ENCODE peak calls at places on chromosome 4, in six cellular contexts. H is neural progenitor cell, N is psoas muscle, C is dorsolateral prefrontal cortex, Y is progenitor cell of endocrine pancreas, B is ovary. J is an unnamed sample.

GRCh38 chr4:55447108-55447708 is 51.5 kb downstream of the TMEM165 start:
- DNase-seq in H (no peak), N (no peak), C (no peak), Y (no peak), B (no peak), J (no peak)

GRCh38 chr4:37717575-37717974 is 31.4 kb upstream of the RELL1 start:
- DNase-seq in H (no peak), N (no peak), C (no peak), Y (no peak), B (no peak), J (no peak)

GRCh38 chr4:36737691-36738090 is 456.3 kb downstream of the DTHD1 start:
- DNase-seq in H (no peak), N (no peak), C (no peak), Y (no peak), B (no peak), J (no peak)

GRCh38 chr4:7661066-7661748 is 226.5 kb upstream of the PSAPL1 start:
- DNase-seq in H (no peak), N (no peak), C (no peak), Y (no peak), B (no peak), J (no peak)

GRCh38 chr4:185145572-185145971 is 2.5 kb downstream of the SLC25A4 start:
- DNase-seq in H (no peak), N (peak; percentile 50), C (no peak), Y (no peak), B (no peak), J (no peak)

GRCh38 chr4:2042207-2042946 is 16.8 kb upstream of the NAT8L start:
- DNase-seq in H (peak; percentile 70), N (no peak), C (no peak), Y (no peak), B (no peak), J (no peak)

GRCh38 chr4:25535278-25535677 is 120.4 kb upstream of the SLC34A2 start:
- DNase-seq in H (no peak), N (no peak), C (no peak), Y (no peak), B (no peak), J (no peak)

GRCh38 chr4:152776352-152776751 is 3.2 kb downstream of the TIGD4 start:
- DNase-seq in H (no peak), N (no peak), C (no peak), Y (no peak), B (no peak), J (no peak)

GRCh38 chr4:26342328-26343040 is 21.7 kb downstream of the RBPJ start:
- DNase-seq in H (no peak), N (no peak), C (no peak), Y (no peak), B (no peak), J (no peak)

GRCh38 chr4:140186651-140187315 is 32.8 kb upstream of the MAML3 start:
- DNase-seq in H (no peak), N (no peak), C (peak; percentile 29), Y (no peak), B (peak; percentile 29), J (no peak)

GRCh38 chr4:82457266-82457665 is 26.9 kb downstream of the ENOPH1 start:
- DNase-seq in H (no peak), N (no peak), C (no peak), Y (no peak), B (no peak), J (no peak)

GRCh38 chr4:73609688-73610087 is 10.5 kb downstream of the RASSF6 start:
- DNase-seq in H (no peak), N (no peak), C (no peak), Y (no peak), B (no peak), J (no peak)

GRCh38 chr4:182449186-182449880 is 206.1 kb downstream of the TENM3 start:
- DNase-seq in H (peak; percentile 87), N (no peak), C (peak; percentile 48), Y (no peak), B (no peak), J (no peak)

GRCh38 chr4:88659061-88659889 is 38.4 kb downstream of the NAP1L5 start:
- DNase-seq in H (peak; percentile 71), N (no peak), C (peak; percentile 38), Y (no peak), B (peak; percentile 41), J (no peak)

GRCh38 chr4:128604840-128605239 is 204.7 kb upstream of the JADE1 start:
- DNase-seq in H (no peak), N (no peak), C (no peak), Y (no peak), B (no peak), J (no peak)
- TF ChIP-seq CTCF in H (no peak), N (no peak), C (no peak), Y (no peak), B (no peak), J (no peak)

GRCh38 chr4:147056951-147057630 is 111.4 kb upstream of the TTC29 start:
- DNase-seq in H (no peak), N (no peak), C (no peak), Y (no peak), B (no peak), J (no peak)
- TF ChIP-seq CTCF in H (no peak), N (no peak), C (no peak), Y (no peak), B (no peak), J (no peak)

DNA sequence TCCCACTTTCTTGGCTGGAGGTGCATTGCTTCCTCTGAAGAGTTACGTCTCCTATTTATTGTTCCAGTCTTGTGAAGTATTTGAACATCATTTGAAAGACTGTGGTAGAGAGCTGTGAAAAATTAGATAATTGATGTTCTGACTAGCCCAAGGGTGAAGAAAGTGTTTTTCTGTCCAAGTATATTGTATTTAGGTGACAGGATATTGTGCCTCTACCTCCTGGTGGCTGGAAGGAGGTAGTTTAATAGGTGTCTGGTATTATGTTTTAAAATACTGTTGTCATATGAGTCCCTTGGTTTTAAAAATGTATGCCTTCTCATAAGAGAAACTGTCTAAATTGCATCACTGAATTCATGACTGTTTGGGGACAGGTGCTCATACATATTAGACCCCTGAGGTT is 226.0 kb downstream of the SPRY1 start:
- DNase-seq in H (no peak), N (no peak), C (no peak), Y (no peak), B (no peak), J (no peak)
- TF ChIP-seq CTCF in H (no peak), N (no peak), C (no peak), Y (peak; percentile 9), B (no peak), J (no peak)

GRCh38 chr4:29309050-29309449 is 1411.1 kb upstream of the PCDH7 start:
- DNase-seq in H (no peak), N (no peak), C (no peak), Y (no peak), B (no peak), J (no peak)

GRCh38 chr4:29310252-29310651 is 1409.9 kb upstream of the PCDH7 start:
- DNase-seq in H (no peak), N (no peak), C (no peak), Y (no peak), B (no peak), J (no peak)

GRCh38 chr4:29307256-29307655 is 1412.9 kb upstream of the PCDH7 start:
- DNase-seq in H (no peak), N (no peak), C (no peak), Y (no peak), B (no peak), J (no peak)

GRCh38 chr4:29307755-29308154 is 1412.4 kb upstream of the PCDH7 start:
- DNase-seq in H (no peak), N (no peak), C (no peak), Y (no peak), B (no peak), J (no peak)

DNA sequence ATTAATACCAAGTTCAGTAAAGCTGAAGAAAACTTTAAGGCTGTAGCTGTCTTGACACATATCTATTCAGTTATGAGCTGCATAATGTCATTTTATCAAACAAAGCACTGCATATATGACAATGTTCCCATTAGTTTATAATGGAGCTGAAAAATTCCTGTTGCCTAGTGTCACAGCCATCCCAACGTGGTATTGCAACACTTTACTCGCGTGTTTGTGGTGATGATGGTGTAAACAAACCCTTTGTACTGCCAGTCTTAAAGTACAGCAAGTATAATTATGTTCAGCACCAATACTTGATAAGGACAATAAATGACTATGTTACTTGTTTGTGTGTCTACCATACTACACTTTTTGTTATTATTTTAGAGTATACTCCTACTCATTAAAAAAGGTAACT is 1415.6 kb upstream of the PCDH7 start:
- DNase-seq in H (no peak), N (no peak), C (no peak), Y (no peak), B (no peak), J (no peak)
- TF ChIP-seq CTCF in H (no peak), N (no peak), C (no peak), Y (no peak), B (no peak), J (no peak)

GRCh38 chr4:67875011-67875410 is 8.8 kb downstream of the TMPRSS11D start:
- DNase-seq in H (no peak), N (no peak), C (no peak), Y (no peak), B (no peak), J (no peak)

GRCh38 chr4:67869580-67870190 is 14.1 kb downstream of the TMPRSS11D start:
- DNase-seq in H (no peak), N (no peak), C (no peak), Y (no peak), B (no peak), J (no peak)

GRCh38 chr4:67877086-67877485 is 6.7 kb downstream of the TMPRSS11D start:
- DNase-seq in H (no peak), N (no peak), C (no peak), Y (no peak), B (no peak), J (no peak)

GRCh38 chr4:67873116-67873515 is 10.7 kb downstream of the TMPRSS11D start:
- DNase-seq in H (no peak), N (no peak), C (no peak), Y (no peak), B (no peak), J (no peak)

GRCh38 chr4:67871867-67872266 is 11.9 kb downstream of the TMPRSS11D start:
- DNase-seq in H (peak; percentile 33), N (no peak), C (no peak), Y (no peak), B (no peak), J (no peak)
- TF ChIP-seq CTCF in H (peak; percentile 60), N (no peak), C (peak; percentile 10), Y (peak; percentile 50), B (no peak), J (no peak)

J was measured in mesothelial cell of epicardium.